ENCODE peak calls at places on chromosomes 2 and 18, in ten cellular contexts. J, O, Q, K, F, Z, T, Y, W and X are unnamed samples.

GRCh38 chr2:181680055-181680936 is at the start of gene NEUROD1:
- DNase-seq in W (peak; percentile 60), Y (no peak), J (no peak), Z (peak; percentile 60), F (no peak), K (no peak), T (no peak), Q (no peak), O (no peak), X (peak; percentile 33)

GRCh38 chr18:49645836-49646235 is 84.0 kb downstream of the LIPG start:
- DNase-seq in Z (peak; percentile 56), O (no peak), T (no peak), Q (no peak), Y (no peak), W (peak; percentile 44), K (peak; percentile 50), J (no peak), F (peak; percentile 90), X (no peak)

GRCh38 chr2:64952896-64953482 is 36.2 kb upstream of the SLC1A4 start:
- DNase-seq in O (no peak), T (peak; percentile 88), Y (no peak), W (no peak), F (peak; percentile 88), Q (no peak), J (no peak), K (no peak), Z (no peak), X (no peak)

GRCh38 chr2:187297806-187298205 is 150.2 kb downstream of the CALCRL start:
- DNase-seq in Y (no peak), O (no peak), Q (no peak), Z (no peak), T (no peak), F (no peak), W (no peak), J (no peak), K (no peak), X (no peak)

GRCh38 chr2:1557467-1557820 is 144.2 kb downstream of the TPO start:
- DNase-seq in Z (no peak), Q (no peak), O (no peak), Y (no peak), W (peak; percentile 70), T (no peak), J (no peak), K (no peak), F (no peak), X (no peak)

GRCh38 chr18:43578636-43579203 is 301.4 kb upstream of the SYT4 start:
- DNase-seq in W (no peak), Q (peak; percentile 41), Z (peak; percentile 6), Y (no peak), T (peak; percentile 38), F (no peak), O (no peak), J (no peak), K (no peak), X (no peak)

GRCh38 chr2:202769201-202769600 is 102.4 kb downstream of the ICA1L start:
- DNase-seq in Z (no peak), Q (no peak), J (no peak), K (no peak), O (no peak), T (no peak), W (no peak), Y (no peak), F (no peak), X (no peak)

GRCh38 chr2:20738789-20739188 is 71.8 kb downstream of the GDF7 start:
- DNase-seq in Z (no peak), W (no peak), Y (no peak), O (no peak), Q (no peak), K (no peak), J (no peak), F (no peak), T (no peak), X (no peak)

GRCh38 chr2:168552450-168552856 is 96.4 kb downstream of the CERS6 start:
- DNase-seq in T (no peak), Y (peak; percentile 77), O (peak; percentile 48), W (peak; percentile 76), Z (no peak), Q (no peak), K (no peak), J (no peak), F (no peak), X (peak; percentile 66)
- TF ChIP-seq CTCF in T (no peak), Y (no peak), O (no peak), W (no peak), Z (no peak), Q (no peak), K (no peak), J (no peak), F (no peak), X (no peak)

GRCh38 chr2:228378696-228379425 is 197.4 kb upstream of the SPHKAP start:
- DNase-seq in W (no peak), T (no peak), Q (no peak), J (no peak), Z (no peak), K (no peak), F (no peak), O (no peak), Y (no peak), X (no peak)
- TF ChIP-seq CTCF in W (no peak), T (no peak), Q (no peak), J (no peak), Z (no peak), K (no peak), F (no peak), O (no peak), Y (no peak), X (no peak)

GRCh38 chr2:151999058-151999457 is 99.8 kb downstream of the CACNB4 start:
- DNase-seq in K (peak; percentile 28), O (peak; percentile 60), J (no peak), F (peak; percentile 51), T (peak; percentile 14), Z (peak; percentile 54), Q (peak; percentile 70), W (no peak), Y (peak; percentile 59), X (peak; percentile 72)
- TF ChIP-seq CTCF in K (peak; percentile 63), O (peak; percentile 81), J (peak; percentile 51), F (peak; percentile 87), T (peak; percentile 85), Z (peak; percentile 61), Q (peak; percentile 82), W (peak; percentile 74), Y (peak; percentile 87), X (peak; percentile 83)

DNA sequence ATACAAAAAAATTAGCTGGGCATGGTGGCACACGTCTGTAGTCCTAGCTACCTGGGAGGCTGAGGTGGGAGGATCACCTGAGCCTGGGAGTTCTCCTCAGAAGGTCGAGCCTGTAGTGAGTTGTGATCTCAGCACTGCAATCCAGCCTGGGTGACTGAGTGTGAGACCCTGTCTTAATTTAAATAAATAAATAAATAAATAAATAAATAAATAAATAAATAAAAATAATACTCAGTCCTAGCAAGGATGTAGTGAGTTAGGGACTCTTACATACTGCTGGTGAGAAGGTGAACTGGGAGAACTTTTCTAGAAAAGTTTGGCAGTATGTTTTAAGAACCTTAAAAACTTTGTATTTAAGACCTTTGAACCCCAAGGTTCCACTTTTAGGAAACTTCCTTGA is 230.0 kb downstream of the CLIP4 start:
- DNase-seq in Y (no peak), F (no peak), Q (no peak), J (no peak), O (no peak), W (no peak), T (no peak), Z (no peak), K (no peak), X (no peak)
- TF ChIP-seq CTCF in Y (no peak), F (no peak), Q (no peak), J (no peak), O (no peak), W (no peak), T (no peak), Z (no peak), K (no peak), X (no peak)